ENCODE peak calls at places on chromosome 12, in seven cellular contexts. P, I, Y, W, S, F and Z are unnamed samples.

GRCh38 chr12:49366652-49367380 is 446 bp upstream of the SPATS2 start:
- DNase-seq in S (peak; percentile 88), Y (peak; percentile 97), F (peak; percentile 45), P (peak; percentile 87), W (peak; percentile 85), I (peak; percentile 82), Z (peak; percentile 97)

GRCh38 chr12:87092421-87092820 is 836.2 kb upstream of the MGAT4C start:
- DNase-seq in I (no peak), Y (no peak), W (no peak), F (no peak), P (no peak), S (no peak), Z (no peak)

GRCh38 chr12:57090924-57091632 is 2.2 kb downstream of the NAB2 start:
- DNase-seq in W (peak; percentile 25), S (no peak), I (peak; percentile 33), P (no peak), Y (peak; percentile 53), F (no peak), Z (peak; percentile 45)

GRCh38 chr12:129790930-129791329 is 112.9 kb downstream of the TMEM132D start:
- DNase-seq in I (no peak), W (no peak), Y (no peak), S (no peak), P (no peak), F (no peak), Z (no peak)

GRCh38 chr12:38823743-38824142 is 81.6 kb downstream of the CPNE8 start:
- DNase-seq in I (no peak), S (no peak), W (no peak), F (no peak), P (no peak), Y (no peak), Z (peak; percentile 16)

GRCh38 chr12:40137252-40137651 is 31.4 kb upstream of the SLC2A13 start:
- DNase-seq in F (no peak), I (no peak), W (no peak), Y (no peak), S (peak; percentile 24), P (no peak), Z (peak; percentile 7)

GRCh38 chr12:77161944-77162343 is 96.6 kb upstream of the E2F7 start:
- DNase-seq in I (no peak), F (no peak), P (no peak), S (no peak), Y (no peak), W (no peak), Z (no peak)

GRCh38 chr12:50402270-50403000 is 1.8 kb downstream of the LARP4 start:
- DNase-seq in I (no peak), P (no peak), S (no peak), W (no peak), F (no peak), Y (no peak), Z (no peak)

GRCh38 chr12:117507547-117507946 is 146.1 kb upstream of the NOS1 start:
- DNase-seq in Y (no peak), I (no peak), F (no peak), S (no peak), W (no peak), P (no peak), Z (no peak)

GRCh38 chr12:132747395-132747794 is 14.2 kb downstream of the ANKLE2 start:
- DNase-seq in Y (no peak), P (no peak), F (no peak), S (no peak), I (no peak), W (no peak), Z (no peak)

GRCh38 chr12:127652281-127652680 is 614.7 kb upstream of the TMEM132C start:
- DNase-seq in Y (no peak), P (no peak), S (no peak), I (no peak), W (no peak), F (no peak), Z (no peak)

GRCh38 chr12:124420972-124421674 is 126.2 kb downstream of the RFLNA start:
- DNase-seq in S (no peak), I (peak; percentile 58), P (no peak), W (no peak), Y (no peak), F (no peak), Z (no peak)

GRCh38 chr12:92019491-92020277 is 126.0 kb downstream of the BTG1 start:
- DNase-seq in F (no peak), W (no peak), S (no peak), I (no peak), P (no peak), Y (no peak), Z (no peak)

GRCh38 chr12:101908395-101908794 is 31.0 kb downstream of the DRAM1 start:
- DNase-seq in Y (no peak), P (no peak), S (no peak), W (no peak), F (no peak), I (no peak), Z (no peak)

GRCh38 chr12:6193853-6194815 is 6.1 kb upstream of the CD9 start:
- DNase-seq in Y (no peak), I (no peak), S (no peak), P (no peak), W (no peak), F (no peak), Z (no peak)

GRCh38 chr12:4244868-4245267 is 28.7 kb upstream of the CCND2 start:
- DNase-seq in W (no peak), F (no peak), Y (no peak), S (no peak), P (no peak), I (no peak), Z (no peak)

GRCh38 chr12:42691991-42692557 is 102.5 kb upstream of the PRICKLE1 start:
- DNase-seq in I (no peak), S (no peak), F (no peak), Y (no peak), P (no peak), W (no peak), Z (no peak)

GRCh38 chr12:47530050-47530449 is 175.8 kb downstream of the RPAP3 start:
- DNase-seq in F (no peak), I (no peak), S (no peak), P (no peak), Y (no peak), W (no peak), Z (no peak)

GRCh38 chr12:96134200-96134599 is 60.0 kb upstream of the ELK3 start:
- DNase-seq in S (no peak), F (no peak), W (no peak), Y (no peak), I (no peak), P (no peak), Z (no peak)

GRCh38 chr12:89245090-89245489 is 107.2 kb downstream of the DUSP6 start:
- DNase-seq in Y (peak; percentile 12), F (no peak), S (peak; percentile 83), W (peak; percentile 22), I (no peak), P (no peak), Z (peak; percentile 18)

GRCh38 chr12:118061011-118061875 is at the start of gene WSB2:
- DNase-seq in W (peak; percentile 62), I (peak; percentile 79), F (peak; percentile 65), P (peak; percentile 76), Y (peak; percentile 91), S (peak; percentile 61), Z (peak; percentile 85)

GRCh38 chr12:105570944-105571343 is 240.5 kb downstream of the C12orf75 start:
- DNase-seq in P (no peak), S (no peak), I (no peak), Y (no peak), F (no peak), W (no peak), Z (no peak)

GRCh38 chr12:82210882-82211281 is 147.3 kb downstream of the CCDC59 start:
- DNase-seq in S (no peak), W (no peak), P (no peak), F (no peak), Y (no peak), I (no peak), Z (no peak)

GRCh38 chr12:108784270-108784669 is 53.0 kb upstream of the CORO1C start:
- DNase-seq in P (peak; percentile 60), F (no peak), W (no peak), I (no peak), Y (no peak), S (no peak), Z (no peak)

GRCh38 chr12:6370994-6371754 is 4.2 kb downstream of the SCNN1A start:
- DNase-seq in S (no peak), Y (no peak), W (no peak), P (peak; percentile 79), F (no peak), I (no peak), Z (no peak)

GRCh38 chr12:26749781-26750180 is 83.2 kb downstream of the ITPR2 start:
- DNase-seq in P (no peak), S (no peak), I (no peak), W (no peak), Y (no peak), F (no peak), Z (no peak)

GRCh38 chr12:110107369-110108281 is 16.5 kb upstream of the IFT81 start:
- DNase-seq in W (no peak), Y (peak; percentile 77), P (peak; percentile 47), I (no peak), S (no peak), F (no peak), Z (peak; percentile 80)